ENCODE peak calls at places on chromosomes 13 and 19, in ten cellular contexts. E is GM23338; I is cardiac muscle cell; B is CD4-positive, alpha-beta memory T cell; T is AG10803; C is esophagus squamous epithelium; J is NB4; L is GM12865; R is psoas muscle; G is thoracic aorta. X is an unnamed sample.

GRCh38 chr13:85833938-85834337 is 34.7 kb upstream of the SLITRK6 start:
- DNase-seq in T (no peak), B (no peak), J (no peak), R (no peak), E (no peak), I (no peak), L (no peak), C (no peak), G (no peak), X (no peak)

GRCh38 chr19:7645656-7646425 is 8.9 kb downstream of the STXBP2 start:
- DNase-seq in R (no peak), I (no peak), L (no peak), G (no peak), J (no peak), T (no peak), C (no peak), B (no peak), E (no peak), X (no peak)

GRCh38 chr13:39676315-39676876 is 20.9 kb downstream of the COG6 start:
- DNase-seq in G (no peak), C (no peak), T (peak; percentile 49), L (peak; percentile 57), B (peak; percentile 43), R (no peak), I (peak; percentile 74), E (peak; percentile 77), J (peak; percentile 66), X (no peak)

GRCh38 chr13:21256351-21256761 is 79.9 kb downstream of the MRPL57 start:
- DNase-seq in J (no peak), E (no peak), B (no peak), T (no peak), R (no peak), I (no peak), C (no peak), L (no peak), G (no peak), X (no peak)

GRCh38 chr19:40420766-40421467 is 4.9 kb downstream of the SERTAD1 start:
- DNase-seq in G (peak; percentile 76), L (peak; percentile 89), J (peak; percentile 77), E (peak; percentile 92), R (peak; percentile 98), T (peak; percentile 92), C (no peak), B (peak; percentile 68), I (peak; percentile 95), X (peak; percentile 97)

GRCh38 chr13:41700790-41701310 is 243.5 kb downstream of the RGCC start:
- DNase-seq in L (no peak), I (peak; percentile 69), T (peak; percentile 86), J (peak; percentile 45), R (no peak), E (no peak), B (no peak), C (no peak), G (no peak), X (peak; percentile 23)

GRCh38 chr13:98549006-98549727 is 27.7 kb downstream of the STK24 start:
- DNase-seq in T (peak; percentile 95), E (no peak), J (peak; percentile 87), R (no peak), L (peak; percentile 49), G (no peak), B (no peak), I (peak; percentile 84), C (no peak), X (no peak)

GRCh38 chr19:17358395-17358794 is 18.7 kb downstream of the PLVAP start:
- DNase-seq in C (no peak), B (no peak), G (no peak), T (no peak), I (no peak), J (no peak), E (no peak), R (no peak), L (no peak), X (peak; percentile 39)

GRCh38 chr19:47280183-47280797 is 5.6 kb downstream of the INAFM1 start:
- DNase-seq in T (peak; percentile 12), L (peak; percentile 65), I (peak; percentile 25), B (peak; percentile 43), J (peak; percentile 82), E (peak; percentile 89), R (no peak), G (no peak), C (no peak), X (peak; percentile 28)

GRCh38 chr19:6376512-6377193 is 920 bp upstream of the PSPN start:
- DNase-seq in R (no peak), I (no peak), B (no peak), G (no peak), E (no peak), L (no peak), T (no peak), C (no peak), J (peak; percentile 33), X (no peak)

DNA sequence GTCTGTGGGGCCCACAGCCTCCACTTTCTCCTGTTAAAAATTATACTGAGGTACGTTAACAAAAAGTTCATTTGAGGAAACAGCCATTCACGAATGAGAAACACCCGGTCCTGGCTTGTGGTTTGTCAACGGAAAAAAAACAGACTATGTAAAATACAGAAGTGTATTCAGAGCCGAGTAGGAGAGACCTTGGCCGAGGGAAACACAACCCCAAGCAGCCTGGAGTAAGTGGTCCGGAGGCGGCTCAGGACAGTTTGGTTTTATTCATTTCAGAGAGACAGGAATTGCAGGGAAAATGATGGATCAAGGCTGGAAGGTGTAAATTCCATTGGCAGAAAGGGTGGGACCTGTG is 714 bp downstream of the ZNF439 start:
- DNase-seq in E (peak; percentile 14), L (no peak), R (no peak), I (no peak), J (peak; percentile 83), C (no peak), T (peak; percentile 1), B (no peak), G (no peak), X (no peak)
- H3K4me3 ChIP-seq in E (peak overlapping the region; percentile 65), L (peak overlapping the region; percentile 51), R (peak overlapping the region; percentile 66), I (peak overlapping the region; percentile 21), J (peak overlapping the region; percentile 83), C (peak overlapping the region; percentile 47), T (peak overlapping the region; percentile 81), B (peak overlapping the region; percentile 39), G (peak overlapping the region; percentile 79), X (peak overlapping the region; percentile 45)

DNA sequence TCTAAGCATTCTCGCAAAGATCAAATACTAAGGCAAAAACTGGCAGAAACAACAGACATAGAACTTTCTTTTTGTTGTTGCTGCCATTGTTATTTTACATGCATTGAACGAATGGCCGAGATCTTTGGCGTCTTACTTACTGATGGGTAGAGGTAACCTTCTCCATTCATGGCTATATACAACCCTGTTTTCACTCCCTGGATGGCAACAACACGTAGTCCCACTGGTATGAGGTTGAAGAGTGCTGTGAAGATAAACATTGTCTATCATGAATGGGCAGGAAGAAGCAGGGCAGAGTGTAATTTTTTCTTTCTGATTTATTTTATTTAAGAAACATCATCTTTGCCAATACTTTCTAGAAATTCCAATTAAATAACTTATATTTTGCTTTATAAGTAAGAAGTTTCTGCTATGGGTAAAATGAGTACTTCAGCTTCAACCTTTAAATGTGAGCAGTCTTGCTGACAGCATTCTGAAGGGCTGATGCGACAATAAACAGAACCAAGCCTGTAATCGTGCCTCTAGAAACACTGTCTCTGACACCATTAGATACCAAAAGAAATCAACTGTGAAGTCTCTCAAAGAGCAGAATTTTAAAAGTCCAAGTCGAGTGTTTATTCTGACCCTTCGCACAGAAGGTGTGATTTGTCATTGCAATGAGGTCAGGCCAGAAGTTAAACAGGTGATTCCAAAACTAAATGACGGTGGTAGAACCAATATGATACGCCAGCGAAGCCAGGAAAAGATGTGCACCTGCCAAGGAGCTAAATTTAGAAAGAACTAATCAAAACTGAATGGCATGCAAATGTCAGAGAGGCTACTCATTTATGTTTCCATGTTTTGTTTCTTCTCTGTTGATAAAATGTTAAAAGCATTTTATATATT is 416.4 kb downstream of the ITGBL1 start:
- DNase-seq in G (no peak), R (no peak), L (no peak), B (no peak), E (no peak), J (no peak), C (no peak), I (no peak), T (no peak), X (no peak)
- H3K4me3 ChIP-seq in G (no peak overlapping the region), R (no peak overlapping the region), L (no peak overlapping the region), B (no peak overlapping the region), E (no peak overlapping the region), J (no peak overlapping the region), C (no peak overlapping the region), I (no peak overlapping the region), T (no peak overlapping the region), X (no peak overlapping the region)

DNA sequence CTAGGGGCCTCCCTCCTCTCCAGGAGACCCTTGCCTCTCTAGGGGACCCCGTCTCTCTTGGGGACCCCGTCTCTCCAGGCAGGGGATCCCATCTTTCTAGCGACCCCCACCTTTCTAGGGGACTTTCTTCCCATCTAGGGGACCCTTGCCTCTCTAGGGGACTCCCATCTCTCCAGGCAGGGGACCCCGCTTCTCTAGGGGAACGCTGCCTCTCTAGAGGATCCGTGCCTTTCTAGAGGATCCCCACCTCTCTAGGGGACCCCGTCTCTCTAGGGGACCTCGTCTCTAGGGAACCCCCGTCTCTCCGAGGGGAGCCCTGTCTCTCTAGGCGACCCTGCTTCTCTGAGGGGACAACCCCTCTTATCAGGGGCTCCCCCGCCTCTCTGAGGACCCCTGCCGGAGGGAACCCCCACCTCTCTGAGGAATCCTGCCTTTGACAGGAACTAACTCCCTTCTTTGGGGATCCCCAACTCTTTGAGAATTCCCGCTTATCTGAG is 19.1 kb upstream of the GATAD2A start:
- DNase-seq in C (no peak), G (no peak), B (no peak), J (peak; percentile 31), L (no peak), I (no peak), T (no peak), R (no peak), E (peak; percentile 52), X (no peak)
- H3K4me3 ChIP-seq in C (peak overlapping the region; percentile 72), G (peak overlapping the region; percentile 88), B (peak overlapping the region; percentile 86), J (peak overlapping the region; percentile 76), L (peak overlapping the region; percentile 100), I (peak overlapping the region; percentile 75), T (peak overlapping the region; percentile 74), R (peak overlapping the region; percentile 92), E (peak overlapping the region; percentile 95), X (peak overlapping the region; percentile 98)

GRCh38 chr19:39246951-39247669 is 1.5 kb downstream of the IFNL4 start:
- DNase-seq in G (no peak), C (no peak), B (no peak), L (no peak), R (no peak), T (no peak), J (no peak), I (peak; percentile 40), E (peak; percentile 90), X (no peak)

GRCh38 chr19:39247701-39248664 is 673 bp downstream of the IFNL4 start:
- DNase-seq in I (peak; percentile 24), L (no peak), B (no peak), R (no peak), G (no peak), T (no peak), E (peak; percentile 60), J (no peak), C (no peak), X (no peak)

GRCh38 chr19:39251081-39251480 is 2.4 kb upstream of the IFNL4 start:
- DNase-seq in L (no peak), R (no peak), T (no peak), B (no peak), J (no peak), C (no peak), G (no peak), E (no peak), I (no peak), X (no peak)

GRCh38 chr19:39252458-39252857 is 3.8 kb upstream of the IFNL4 start:
- DNase-seq in R (no peak), G (no peak), B (no peak), E (no peak), C (no peak), J (no peak), I (no peak), T (no peak), L (no peak), X (no peak)

GRCh38 chr19:39248806-39249205 is at the start of gene IFNL4:
- DNase-seq in E (no peak), I (no peak), J (no peak), C (no peak), L (no peak), B (no peak), T (no peak), R (no peak), G (no peak), X (no peak)
- H3K4me3 ChIP-seq in E (peak within 1 kb of the TSS; percentile 55), I (no peak within 1 kb of the TSS), J (no peak within 1 kb of the TSS), C (no peak within 1 kb of the TSS), L (no peak within 1 kb of the TSS), B (no peak within 1 kb of the TSS), T (no peak within 1 kb of the TSS), R (peak within 1 kb of the TSS; percentile 11), G (peak within 1 kb of the TSS; percentile 41), X (no peak within 1 kb of the TSS)

X was measured in MG63.